ENCODE peak calls at places on chromosome 9, in six cellular contexts. Z is AG09309, J is foreskin keratinocyte, S is body of pancreas, X is ascending aorta, R is GM13976. I is an unnamed sample.

GRCh38 chr9:137297060-137297664 is 4.9 kb downstream of the NRARP start:
- DNase-seq in Z (no peak), J (no peak), S (peak), X (no peak), R (no peak), I (no peak)

GRCh38 chr9:132367613-132368305 is 13.0 kb upstream of the SETX start:
- DNase-seq in Z (no peak), J (peak), S (no peak), X (no peak), R (no peak), I (no peak)

GRCh38 chr9:35910613-35911488 is 1.6 kb downstream of the SPAAR start:
- DNase-seq in Z (no peak), J (peak), S (peak), X (no peak), R (peak), I (no peak)

GRCh38 chr9:38185647-38186371 is 116.8 kb upstream of the SHB start:
- DNase-seq in Z (no peak), J (no peak), S (no peak), X (no peak), R (no peak), I (no peak)

GRCh38 chr9:131887680-131888079 is 147.8 kb upstream of the RAPGEF1 start:
- DNase-seq in Z (no peak), J (no peak), S (no peak), X (no peak), R (no peak), I (no peak)

GRCh38 chr9:81320909-81321482 is 368.4 kb downstream of the TLE1 start:
- DNase-seq in Z (no peak), J (no peak), S (no peak), X (no peak), R (no peak), I (no peak)

GRCh38 chr9:98031935-98032334 is 24.6 kb upstream of the NANS start:
- DNase-seq in Z (no peak), J (no peak), S (no peak), X (no peak), R (no peak), I (no peak)

GRCh38 chr9:91187311-91187964 is 174.3 kb downstream of the AUH start:
- DNase-seq in Z (no peak), J (no peak), S (no peak), X (no peak), R (no peak), I (no peak)

GRCh38 chr9:14391620-14392019 is 77.7 kb upstream of the NFIB start:
- DNase-seq in Z (no peak), J (peak), S (no peak), X (no peak), R (no peak), I (no peak)

GRCh38 chr9:126491256-126491879 is 122.4 kb upstream of the LMX1B start:
- DNase-seq in Z (no peak), J (no peak), S (peak), X (no peak), R (peak), I (no peak)

GRCh38 chr9:14271078-14271673 is 42.8 kb downstream of the NFIB start:
- DNase-seq in Z (no peak), J (no peak), S (peak), X (no peak), R (no peak), I (no peak)

GRCh38 chr9:114893221-114893620 is 37.2 kb downstream of the TNFSF8 start:
- DNase-seq in Z (no peak), J (no peak), S (no peak), X (no peak), R (no peak), I (no peak)

GRCh38 chr9:134704499-134704898 is 62.9 kb downstream of the COL5A1 start:
- DNase-seq in Z (no peak), J (no peak), S (no peak), X (no peak), R (no peak), I (no peak)

GRCh38 chr9:109967651-109968331 is 187.8 kb downstream of the PALM2AKAP2 start:
- DNase-seq in Z (no peak), J (no peak), S (no peak), X (no peak), R (peak), I (no peak)

GRCh38 chr9:98326402-98327248 is 71.2 kb upstream of the TBC1D2 start:
- DNase-seq in Z (no peak), J (no peak), S (no peak), X (no peak), R (no peak), I (no peak)

GRCh38 chr9:112310826-112311225 is 22.6 kb downstream of the PTBP3 start:
- DNase-seq in Z (no peak), J (no peak), S (no peak), X (no peak), R (no peak), I (no peak)

GRCh38 chr9:117734082-117734481 is 29.9 kb downstream of the TLR4 start:
- DNase-seq in Z (no peak), J (no peak), S (no peak), X (no peak), R (no peak), I (no peak)

GRCh38 chr9:95757026-95757425 is 118.5 kb upstream of the ERCC6L2 start:
- DNase-seq in Z (peak), J (peak), S (no peak), X (no peak), R (no peak), I (peak)

GRCh38 chr9:131545003-131545785 is at the start of gene PRRT1B:
- DNase-seq in Z (no peak), J (no peak), S (peak), X (no peak), R (no peak), I (no peak)

GRCh38 chr9:126516936-126517750 is 96.6 kb upstream of the LMX1B start:
- DNase-seq in Z (peak), J (peak), S (no peak), X (no peak), R (peak), I (peak)

GRCh38 chr9:114230068-114230467 is 74.7 kb downstream of the COL27A1 start:
- DNase-seq in Z (no peak), J (no peak), S (no peak), X (no peak), R (no peak), I (no peak)

GRCh38 chr9:32384364-32385134 is at the start of gene ACO1:
- DNase-seq in Z (peak), J (peak), S (peak), X (peak), R (peak), I (no peak)
- TF ChIP-seq CTCF in Z (no peak), J (peak), S (no peak), X (no peak), R (no peak), I (no peak)

DNA sequence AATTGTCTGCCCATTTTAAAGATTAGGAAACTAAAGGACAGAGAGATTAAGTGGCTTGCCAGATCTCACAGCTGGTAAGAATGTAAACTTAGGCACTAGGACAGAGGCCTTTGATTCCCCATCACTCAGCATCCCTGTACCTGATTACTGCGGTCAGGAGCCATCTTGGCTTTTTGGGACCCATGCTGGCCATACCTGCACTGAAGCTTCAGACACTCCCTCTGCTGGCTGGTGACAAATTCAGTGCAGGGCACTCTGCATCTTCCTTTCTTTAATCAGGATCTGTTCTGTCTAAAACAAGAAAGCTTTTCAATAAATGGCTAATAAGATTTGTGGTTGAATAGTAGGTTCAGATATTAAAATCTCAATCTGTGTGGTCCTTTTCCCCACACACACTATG is 215.5 kb upstream of the RORB start:
- DNase-seq in Z (no peak), J (no peak), S (no peak), X (no peak), R (no peak), I (no peak)
- TF ChIP-seq CTCF in Z (no peak), J (peak), S (no peak), X (no peak), R (peak), I (no peak)

GRCh38 chr9:92293452-92294296 is at the start of gene IARS1:
- DNase-seq in Z (peak), J (peak), S (peak), X (peak), R (peak), I (peak)
- TF ChIP-seq CTCF in Z (peak), J (peak), S (peak), X (peak), R (no peak), I (peak)

GRCh38 chr9:4762108-4762888 is 21.3 kb upstream of the AK3 start:
- DNase-seq in Z (peak), J (peak), S (peak), X (no peak), R (peak), I (no peak)

GRCh38 chr9:4760122-4760521 is 19.1 kb upstream of the AK3 start:
- DNase-seq in Z (no peak), J (no peak), S (no peak), X (no peak), R (no peak), I (no peak)

GRCh38 chr9:4768681-4769080 is 24.1 kb upstream of the RCL1 start:
- DNase-seq in Z (no peak), J (no peak), S (no peak), X (no peak), R (no peak), I (no peak)

GRCh38 chr9:4764033-4764432 is 23.0 kb upstream of the AK3 start:
- DNase-seq in Z (no peak), J (no peak), S (no peak), X (no peak), R (no peak), I (no peak)

GRCh38 chr9:4762889-4763521 is 22.0 kb upstream of the AK3 start:
- DNase-seq in Z (no peak), J (peak), S (no peak), X (no peak), R (peak), I (no peak)
- TF ChIP-seq CTCF in Z (no peak), J (no peak), S (no peak), X (no peak), R (no peak), I (no peak)